ENCODE peak calls at places on chromosomes 2 and 18, in six cellular contexts. F is tibial nerve, T is GM06990, Z is kidney, N is fibroblast of pulmonary artery, U is fibroblast of mammary gland. Q is an unnamed sample.

GRCh38 chr2:84383271-84383670 is 75.8 kb downstream of the SUCLG1 start:
- DNase-seq in Z (no peak), F (no peak), T (no peak), N (no peak), U (no peak), Q (no peak)

GRCh38 chr2:120860579-120860922 is 124.9 kb downstream of the GLI2 start:
- DNase-seq in T (no peak), U (no peak), F (no peak), N (no peak), Z (no peak), Q (no peak)

GRCh38 chr2:179218848-179219594 is 45.6 kb downstream of the SESTD1 start:
- DNase-seq in U (peak; percentile 89), T (no peak), N (peak; percentile 93), Z (no peak), F (peak; percentile 89), Q (peak; percentile 87)

GRCh38 chr2:213108308-213108707 is 43.1 kb downstream of the IKZF2 start:
- DNase-seq in Z (no peak), U (no peak), N (no peak), F (no peak), T (no peak), Q (no peak)

GRCh38 chr2:119208791-119209203 is 14.8 kb upstream of the STEAP3 start:
- DNase-seq in Z (no peak), F (no peak), T (no peak), U (no peak), N (no peak), Q (peak; percentile 79)

GRCh38 chr18:24958001-24958400 is 394.0 kb downstream of the ZNF521 start:
- DNase-seq in T (no peak), Z (no peak), N (no peak), F (no peak), U (no peak), Q (no peak)

GRCh38 chr2:216139884-216140283 is 30.7 kb downstream of the XRCC5 start:
- DNase-seq in U (no peak), T (no peak), N (peak; percentile 13), Z (no peak), F (no peak), Q (peak; percentile 35)

GRCh38 chr2:238589591-238590460 is 163.1 kb downstream of the ASB1 start:
- DNase-seq in N (no peak), Z (no peak), F (no peak), U (no peak), T (no peak), Q (no peak)

GRCh38 chr2:46014911-46015654 is 282.1 kb upstream of the EPAS1 start:
- DNase-seq in N (peak; percentile 89), Z (no peak), U (peak; percentile 22), T (no peak), F (no peak), Q (peak; percentile 26)

GRCh38 chr2:11745613-11746375 is 638 bp upstream of the LPIN1 start:
- DNase-seq in Z (peak; percentile 82), U (no peak), T (no peak), F (no peak), N (no peak), Q (no peak)

GRCh38 chr2:101153811-101154210 is 2.6 kb upstream of the TBC1D8 start:
- DNase-seq in F (no peak), Z (no peak), U (no peak), N (no peak), T (no peak), Q (no peak)

GRCh38 chr18:27996792-27997191 is 180.1 kb downstream of the CDH2 start:
- DNase-seq in U (peak; percentile 72), N (peak; percentile 60), T (no peak), Z (no peak), F (no peak), Q (peak; percentile 63)

GRCh38 chr2:149902104-149902503 is 314.5 kb upstream of the MMADHC start:
- DNase-seq in U (peak; percentile 72), N (peak; percentile 63), T (no peak), F (no peak), Z (no peak), Q (no peak)

GRCh38 chr2:138395565-138396306 is 105.8 kb upstream of the SPOPL start:
- DNase-seq in Z (no peak), U (peak; percentile 90), F (no peak), N (peak; percentile 68), T (no peak), Q (peak; percentile 94)

GRCh38 chr18:44849361-44849760 is 168.7 kb downstream of the SETBP1 start:
- DNase-seq in U (no peak), T (no peak), N (no peak), Z (peak; percentile 74), F (no peak), Q (no peak)

GRCh38 chr2:117785740-117786139 is 28.8 kb upstream of the DDX18 start:
- DNase-seq in T (no peak), U (peak; percentile 47), F (peak; percentile 6), Z (no peak), N (peak; percentile 58), Q (peak; percentile 67)

DNA sequence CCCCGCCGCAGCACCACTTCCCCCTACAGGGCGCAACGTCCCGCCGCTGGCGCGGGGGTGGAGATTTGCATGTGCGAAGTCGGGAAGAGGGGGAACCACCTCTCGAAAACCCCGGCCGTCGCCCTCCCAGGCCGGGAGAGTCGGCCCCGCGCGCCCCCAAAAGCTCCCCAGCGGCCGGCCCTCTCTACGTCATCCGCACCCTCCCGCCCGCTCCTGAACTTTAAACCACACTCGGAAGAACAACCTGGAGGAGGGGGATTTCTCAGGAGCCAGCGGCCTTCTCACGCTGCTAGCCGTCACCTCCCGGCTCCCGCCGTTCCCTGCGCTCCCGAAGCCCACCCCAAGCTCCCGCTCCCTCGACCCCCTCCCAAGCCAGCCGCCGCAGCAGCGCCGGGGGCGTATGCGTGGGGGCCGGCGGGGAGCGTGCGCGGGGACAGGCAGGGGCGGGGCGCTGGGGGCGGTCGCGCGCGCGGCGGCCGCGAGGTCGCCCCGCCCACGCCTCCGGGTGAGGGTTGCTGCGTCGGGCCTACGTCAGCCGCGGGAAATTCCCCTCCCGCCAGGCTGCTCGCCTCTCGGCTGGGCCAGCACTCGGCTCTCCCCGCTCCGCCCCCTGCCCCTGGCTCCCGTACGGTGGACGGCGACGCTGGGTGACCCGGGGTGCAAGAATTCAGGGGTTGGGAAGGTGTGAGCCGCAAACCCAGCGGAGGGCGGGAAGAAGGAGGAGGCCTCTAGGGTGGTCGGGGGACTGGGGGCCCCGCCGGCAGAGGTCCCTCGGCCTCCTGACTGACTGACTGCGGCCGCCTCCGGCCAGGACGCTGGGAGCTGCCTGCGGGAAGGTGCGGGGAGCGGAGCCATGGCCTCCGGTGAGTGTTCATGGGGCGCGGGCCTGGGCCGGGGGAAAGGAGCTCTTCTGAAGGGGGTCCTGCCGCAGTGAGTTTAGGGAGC is at the start of gene REL:
- DNase-seq in N (peak; percentile 93), F (peak; percentile 77), U (peak; percentile 85), Z (peak; percentile 97), T (peak; percentile 93), Q (peak; percentile 92)
- TF ChIP-seq CTCF in N (no peak), F (peak; percentile 45), U (peak; percentile 18), Z (peak; percentile 18), T (peak; percentile 27), Q (peak; percentile 20)

DNA sequence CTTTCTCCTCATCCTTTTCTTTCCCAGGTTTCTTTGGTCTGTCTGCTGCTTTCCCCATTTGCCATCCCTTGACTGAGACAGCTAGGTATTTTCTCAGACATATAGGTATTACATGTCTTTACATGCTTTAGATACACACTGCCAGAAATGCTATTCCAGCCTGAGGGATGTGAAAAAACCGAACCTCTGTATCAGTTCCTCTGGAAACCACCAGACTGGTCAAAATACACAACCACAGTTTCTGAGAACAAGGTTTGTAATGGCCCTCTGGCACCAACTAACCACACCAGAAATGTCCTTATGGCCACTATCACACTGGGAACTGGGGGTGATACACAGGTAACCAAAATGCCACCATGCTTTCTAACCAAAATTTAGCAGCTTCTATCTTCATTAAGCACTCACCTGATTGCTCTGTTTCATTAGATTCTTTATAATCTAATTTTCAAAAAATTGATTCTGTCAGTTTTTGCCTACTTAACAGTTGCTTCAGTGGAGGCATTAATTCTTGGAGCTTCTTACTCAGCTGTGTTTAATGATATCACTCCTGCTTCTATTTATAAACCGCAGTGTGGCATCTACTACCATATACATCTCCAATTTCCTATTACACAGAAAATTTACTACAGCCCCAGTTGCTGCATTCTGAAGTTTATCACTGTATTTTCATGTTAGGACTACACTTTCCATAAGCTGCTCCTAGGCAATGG is 243.5 kb downstream of the WDPCP start:
- DNase-seq in N (no peak), U (no peak), Z (no peak), F (no peak), T (peak; percentile 5), Q (peak; percentile 54)
- H3K4me3 ChIP-seq in N (no peak overlapping the region), U (no peak overlapping the region), Z (no peak overlapping the region), F (no peak overlapping the region), T (no peak overlapping the region), Q (no peak overlapping the region)

DNA sequence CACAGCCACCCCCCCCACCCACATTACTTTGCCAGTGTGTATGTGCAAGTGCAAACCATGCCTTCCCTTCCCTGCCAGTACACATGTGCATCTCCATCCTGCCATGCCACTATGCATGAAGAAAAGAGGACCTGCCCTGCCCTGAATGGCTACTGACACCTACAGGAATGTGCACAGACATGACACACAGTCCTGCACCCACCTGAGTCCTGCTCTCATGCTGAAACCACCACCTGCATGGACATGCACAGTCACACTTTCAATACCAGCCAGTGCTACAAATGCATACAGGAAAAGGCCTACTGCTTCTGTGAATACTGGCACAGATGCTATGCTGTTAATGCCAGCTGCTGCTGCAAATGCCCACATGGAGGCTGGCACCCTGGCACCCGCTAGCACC is 334.4 kb upstream of the DLGAP1 start:
- DNase-seq in N (no peak), F (no peak), Z (no peak), U (no peak), T (peak; percentile 11), Q (no peak)
- TF ChIP-seq CTCF in N (no peak), F (no peak), Z (no peak), U (no peak), T (peak; percentile 58), Q (no peak)

DNA sequence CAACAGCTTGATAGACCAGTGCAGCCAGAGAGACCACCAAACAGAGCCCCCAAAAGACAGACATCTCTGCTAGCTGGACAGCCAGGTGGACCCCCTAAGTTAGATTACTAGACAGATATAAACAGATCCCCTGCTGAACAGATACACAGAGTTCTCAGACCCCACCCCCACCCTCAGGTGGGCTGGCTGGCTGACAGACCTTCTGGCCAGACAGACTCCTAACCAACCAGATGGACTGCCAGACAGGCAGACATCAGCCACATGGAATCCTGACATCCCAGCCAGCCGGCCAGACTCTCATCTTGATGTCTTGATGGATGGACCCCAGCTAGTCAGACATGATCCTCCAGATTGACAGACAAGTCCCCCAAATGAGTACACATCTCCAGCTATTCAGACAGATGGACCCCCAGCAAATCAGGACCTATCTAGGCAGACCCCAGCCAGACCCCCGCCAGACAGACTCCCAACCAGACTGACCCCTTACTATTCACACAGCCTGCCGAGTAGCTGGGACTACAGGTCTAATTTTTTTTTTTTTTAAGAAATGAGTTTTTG is 18.0 kb downstream of the PTPN18 start:
- DNase-seq in U (no peak), T (no peak), N (no peak), F (no peak), Z (peak; percentile 51), Q (no peak)
- H3K4me3 ChIP-seq in U (no peak overlapping the region), T (peak overlapping the region; percentile 92), N (peak overlapping the region; percentile 75), F (peak overlapping the region; percentile 85), Z (no peak overlapping the region), Q (no peak overlapping the region)

GRCh38 chr18:70998490-70998889 is 709.6 kb downstream of the SOCS6 start:
- DNase-seq in F (no peak), N (peak; percentile 35), Z (no peak), T (no peak), U (peak; percentile 13), Q (no peak)
- TF ChIP-seq CTCF in F (no peak), N (peak; percentile 31), Z (no peak), T (no peak), U (peak; percentile 20), Q (no peak)

GRCh38 chr2:1744446-1745170 is at the start of gene PXDN:
- DNase-seq in T (no peak), U (peak; percentile 66), N (peak; percentile 73), F (peak; percentile 35), Z (peak; percentile 87), Q (peak; percentile 44)
- H3K4me3 ChIP-seq in T (no peak within 1 kb of the TSS), U (peak within 1 kb of the TSS; percentile 64), N (peak within 1 kb of the TSS; percentile 71), F (peak within 1 kb of the TSS; percentile 87), Z (no peak within 1 kb of the TSS), Q (peak within 1 kb of the TSS; percentile 59)

Q was measured in epithelial cell of esophagus.